ENCODE peak calls at places on chromosomes 1 and 21, in seven cellular contexts. G, T, D, Q, M, A and E are unnamed samples.

GRCh38 chr1:42747125-42747524 is 7.1 kb upstream of the CLDN19 start:
- DNase-seq in G (peak; percentile 54), T (no peak), D (peak; percentile 18), Q (peak; percentile 19), M (peak; percentile 62), A (peak; percentile 52), E (peak; percentile 56)

GRCh38 chr1:184163674-184164470 is 112.3 kb downstream of the TSEN15 start:
- DNase-seq in G (no peak), T (peak; percentile 47), D (no peak), Q (no peak), M (no peak), A (no peak), E (no peak)

GRCh38 chr21:36747815-36748381 is 49.0 kb downstream of the SIM2 start:
- DNase-seq in G (peak; percentile 60), T (no peak), D (no peak), Q (no peak), M (peak; percentile 89), A (peak; percentile 60), E (peak; percentile 75)

GRCh38 chr1:108947871-108948525 is 15.3 kb downstream of the CLCC1 start:
- DNase-seq in G (no peak), T (no peak), D (no peak), Q (no peak), M (no peak), A (no peak), E (no peak)

GRCh38 chr1:99784809-99785255 is 18.4 kb upstream of the FRRS1 start:
- DNase-seq in G (no peak), T (no peak), D (no peak), Q (no peak), M (no peak), A (no peak), E (no peak)

GRCh38 chr1:97911266-97912215 is 9.3 kb downstream of the DPYD start:
- DNase-seq in G (no peak), T (no peak), D (no peak), Q (no peak), M (no peak), A (no peak), E (no peak)

GRCh38 chr1:30601316-30602085 is 121.9 kb downstream of the MATN1 start:
- DNase-seq in G (no peak), T (no peak), D (no peak), Q (no peak), M (no peak), A (no peak), E (no peak)

GRCh38 chr1:172914517-172915144 is 136.1 kb downstream of the TNFSF18 start:
- DNase-seq in G (no peak), T (peak; percentile 67), D (no peak), Q (no peak), M (no peak), A (no peak), E (no peak)

GRCh38 chr1:39230261-39231190 is 26.0 kb downstream of the MACF1 start:
- DNase-seq in G (peak; percentile 19), T (no peak), D (peak; percentile 78), Q (no peak), M (no peak), A (no peak), E (no peak)

GRCh38 chr1:38456564-38456876 is 403.1 kb downstream of the RRAGC start:
- DNase-seq in G (no peak), T (no peak), D (no peak), Q (no peak), M (no peak), A (no peak), E (no peak)

GRCh38 chr1:177786346-177786745 is 183.5 kb downstream of the SEC16B start:
- DNase-seq in G (no peak), T (no peak), D (no peak), Q (no peak), M (no peak), A (no peak), E (no peak)

GRCh38 chr1:247445775-247446364 is 12.0 kb downstream of the OR2B11 start:
- DNase-seq in G (no peak), T (no peak), D (no peak), Q (no peak), M (no peak), A (no peak), E (no peak)

GRCh38 chr1:25729045-25729444 is 70.9 kb upstream of the SELENON start:
- DNase-seq in G (no peak), T (no peak), D (no peak), Q (no peak), M (no peak), A (no peak), E (no peak)

GRCh38 chr1:171152533-171152932 is 32.6 kb upstream of the FMO2 start:
- DNase-seq in G (no peak), T (no peak), D (no peak), Q (no peak), M (no peak), A (peak; percentile 18), E (no peak)

GRCh38 chr21:24895885-24896734 is 711.2 kb downstream of the MRPL39 start:
- DNase-seq in G (peak; percentile 19), T (no peak), D (peak; percentile 35), Q (no peak), M (peak; percentile 6), A (no peak), E (no peak)

GRCh38 chr21:34221331-34222030 is 142.3 kb upstream of the KCNE2 start:
- DNase-seq in G (no peak), T (no peak), D (no peak), Q (no peak), M (no peak), A (no peak), E (no peak)

GRCh38 chr1:1359316-1359667 is 937 bp upstream of the MXRA8 start:
- DNase-seq in G (no peak), T (peak; percentile 47), D (no peak), Q (no peak), M (no peak), A (peak; percentile 32), E (no peak)

GRCh38 chr21:33196956-33197374 is 32.8 kb upstream of the IFNAR2 start:
- DNase-seq in G (peak; percentile 63), T (no peak), D (peak; percentile 67), Q (peak; percentile 23), M (peak; percentile 90), A (peak; percentile 47), E (peak; percentile 58)

GRCh38 chr1:160081261-160081936 is at the start of gene KCNJ9:
- DNase-seq in G (no peak), T (no peak), D (no peak), Q (no peak), M (no peak), A (no peak), E (no peak)

GRCh38 chr1:210396541-210396940 is 67.8 kb downstream of the HHAT start:
- DNase-seq in G (no peak), T (no peak), D (no peak), Q (no peak), M (no peak), A (no peak), E (no peak)

GRCh38 chr1:173418107-173418985 is 58.8 kb upstream of the PRDX6 start:
- DNase-seq in G (no peak), T (no peak), D (peak; percentile 61), Q (no peak), M (no peak), A (no peak), E (no peak)

GRCh38 chr1:43238991-43239469 is 30.8 kb upstream of the TMEM125 start:
- DNase-seq in G (no peak), T (no peak), D (no peak), Q (no peak), M (no peak), A (peak; percentile 69), E (no peak)

GRCh38 chr1:39957299-39958020 is 2.5 kb downstream of the MFSD2A start:
- DNase-seq in G (no peak), T (no peak), D (no peak), Q (no peak), M (no peak), A (no peak), E (no peak)

GRCh38 chr1:53219711-53220110 is 723 bp downstream of the CZIB start:
- DNase-seq in G (no peak), T (no peak), D (no peak), Q (no peak), M (no peak), A (no peak), E (no peak)

GRCh38 chr1:228018961-228019721 is 12.3 kb downstream of the WNT3A start:
- DNase-seq in G (no peak), T (no peak), D (no peak), Q (no peak), M (no peak), A (peak; percentile 4), E (no peak)

DNA sequence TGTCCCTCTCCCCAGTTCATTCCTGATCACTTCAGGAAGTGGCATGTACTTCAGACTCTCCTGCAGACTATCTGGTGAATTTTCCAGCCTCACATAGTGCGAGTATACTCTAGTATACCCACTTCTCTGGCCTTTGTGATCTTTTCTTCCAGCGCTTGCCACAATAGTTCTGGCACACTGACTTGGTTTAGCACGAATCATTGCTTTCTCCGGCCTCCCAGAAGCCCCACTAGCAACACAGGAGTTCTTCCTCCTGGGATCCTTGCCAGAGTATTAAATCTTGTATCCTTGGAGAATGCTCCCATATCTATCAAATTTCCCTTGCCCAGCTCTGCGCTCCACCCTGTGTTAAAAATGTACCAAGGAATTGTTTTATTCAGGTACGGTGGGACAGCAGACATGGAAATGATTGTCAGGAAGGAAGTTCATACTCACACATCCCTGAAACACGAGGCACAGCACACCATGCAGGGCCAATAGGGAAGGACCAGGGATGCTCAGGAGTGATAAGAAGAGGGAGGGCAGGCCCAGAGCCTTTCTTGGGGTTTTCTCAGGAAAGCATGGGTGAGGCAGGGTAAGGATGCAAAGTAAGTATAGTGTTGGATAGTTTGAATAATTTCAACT is 136.7 kb downstream of the ADSS2 start:
- DNase-seq in G (no peak), T (no peak), D (no peak), Q (no peak), M (no peak), A (no peak), E (no peak)
- TF ChIP-seq CTCF in G (no peak), T (no peak), D (no peak), Q (no peak), M (no peak), A (no peak), E (no peak)

GRCh38 chr1:240001177-240001740 is 90.4 kb upstream of the FMN2 start:
- DNase-seq in G (no peak), T (no peak), D (no peak), Q (no peak), M (no peak), A (no peak), E (no peak)
- TF ChIP-seq CTCF in G (no peak), T (no peak), D (no peak), Q (no peak), M (no peak), A (no peak), E (no peak)

GRCh38 chr1:88973520-88974137 is 18.8 kb downstream of the KYAT3 start:
- DNase-seq in G (no peak), T (no peak), D (peak; percentile 21), Q (no peak), M (peak; percentile 51), A (no peak), E (no peak)
- TF ChIP-seq CTCF in G (peak; percentile 59), T (peak; percentile 65), D (peak; percentile 15), Q (peak; percentile 51), M (peak; percentile 67), A (peak; percentile 71), E (peak; percentile 63)

DNA sequence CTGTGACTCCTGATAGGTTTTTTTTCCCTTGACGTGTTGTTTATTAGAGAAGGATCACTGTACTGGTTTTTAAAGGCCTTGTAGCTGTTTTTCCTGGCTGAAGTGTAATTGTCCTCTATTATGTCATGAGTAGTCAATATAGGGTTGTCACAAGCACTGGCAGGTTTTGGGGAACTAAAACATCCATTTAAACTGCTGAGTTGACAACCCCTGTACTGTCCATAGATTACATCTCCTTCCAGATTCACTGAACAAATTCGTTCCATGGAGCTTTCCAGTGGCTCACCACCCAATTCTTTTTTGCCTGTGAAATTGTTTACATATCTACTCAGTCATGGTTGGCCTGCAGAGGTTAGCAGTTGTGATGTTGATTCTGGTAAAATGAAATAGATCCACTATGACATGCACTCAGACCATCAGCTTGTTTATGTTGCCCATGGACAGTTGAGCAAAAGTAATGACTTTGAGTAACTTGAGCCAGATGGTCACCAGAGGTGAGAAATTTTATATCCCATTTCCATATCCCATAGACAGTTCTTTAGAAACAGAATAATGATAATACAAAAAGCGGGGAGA is 59.9 kb upstream of the QSOX1 start:
- DNase-seq in G (no peak), T (peak; percentile 24), D (no peak), Q (no peak), M (no peak), A (no peak), E (no peak)
- TF ChIP-seq CTCF in G (no peak), T (no peak), D (no peak), Q (no peak), M (no peak), A (no peak), E (no peak)